ENCODE peak calls at places on chromosomes 4 and X, in seven cellular contexts. L, G, Y, T, N, Q and I are unnamed samples.

GRCh38 chrX:10098235-10098819 is 58.4 kb upstream of the CLCN4 start:
- DNase-seq in L (no peak), G (no peak), Y (peak), T (no peak), N (no peak), Q (no peak), I (no peak)

GRCh38 chr4:129908117-129908516 is 812.2 kb downstream of the C4orf33 start:
- DNase-seq in L (no peak), G (no peak), Y (no peak), T (no peak), N (no peak), Q (no peak), I (no peak)

GRCh38 chr4:40471923-40472322 is 136.8 kb downstream of the CHRNA9 start:
- DNase-seq in L (no peak), G (peak), Y (no peak), T (no peak), N (no peak), Q (no peak), I (peak)

GRCh38 chr4:25174674-25175073 is 14.4 kb upstream of the SEPSECS start:
- DNase-seq in L (no peak), G (peak), Y (no peak), T (no peak), N (peak), Q (peak), I (peak)

GRCh38 chr4:142818009-142818408 is 28.1 kb downstream of the INPP4B start:
- DNase-seq in L (no peak), G (peak), Y (no peak), T (no peak), N (peak), Q (peak), I (peak)

GRCh38 chr4:151242305-151242704 is 34.7 kb upstream of the PRSS48 start:
- DNase-seq in L (no peak), G (no peak), Y (no peak), T (no peak), N (no peak), Q (no peak), I (no peak)

GRCh38 chrX:120457766-120458180 is 11.3 kb downstream of the LAMP2 start:
- DNase-seq in L (no peak), G (peak), Y (no peak), T (no peak), N (peak), Q (peak), I (peak)

GRCh38 chrX:110806145-110806544 is 10.5 kb upstream of the CHRDL1 start:
- DNase-seq in L (no peak), G (no peak), Y (no peak), T (peak), N (peak), Q (peak), I (no peak)

GRCh38 chr4:123418486-123418931 is 21.9 kb downstream of the SPRY1 start:
- DNase-seq in L (no peak), G (peak), Y (no peak), T (peak), N (peak), Q (peak), I (peak)

GRCh38 chrX:54093159-54093558 is 48.9 kb upstream of the PHF8 start:
- DNase-seq in L (no peak), G (no peak), Y (no peak), T (no peak), N (no peak), Q (no peak), I (no peak)

GRCh38 chrX:40167240-40168182 is 69.8 kb upstream of the BCOR start:
- DNase-seq in L (no peak), G (no peak), Y (peak), T (no peak), N (no peak), Q (no peak), I (no peak)

GRCh38 chr4:153521995-153522799 is 56.0 kb downstream of the TMEM131L start:
- DNase-seq in L (no peak), G (no peak), Y (peak), T (no peak), N (no peak), Q (no peak), I (no peak)

GRCh38 chrX:134186362-134187121 is 50.4 kb upstream of the CCDC160 start:
- DNase-seq in L (no peak), G (no peak), Y (peak), T (no peak), N (peak), Q (no peak), I (peak)

GRCh38 chrX:118347131-118347530 is 1.2 kb downstream of the WDR44 start:
- DNase-seq in L (no peak), G (peak), Y (no peak), T (no peak), N (peak), Q (no peak), I (peak)

GRCh38 chr4:81498046-81498445 is 26.3 kb upstream of the RASGEF1B start:
- DNase-seq in L (no peak), G (no peak), Y (no peak), T (no peak), N (no peak), Q (no peak), I (no peak)

GRCh38 chrX:139738581-139738980 is 30.6 kb upstream of the MCF2 start:
- DNase-seq in L (no peak), G (peak), Y (no peak), T (no peak), N (peak), Q (no peak), I (peak)

GRCh38 chrX:109261279-109261678 is 220.6 kb downstream of the GUCY2F start:
- DNase-seq in L (no peak), G (no peak), Y (no peak), T (no peak), N (no peak), Q (no peak), I (no peak)

GRCh38 chrX:50813843-50814661 is at the start of gene SHROOM4:
- DNase-seq in L (no peak), G (no peak), Y (no peak), T (peak), N (peak), Q (peak), I (no peak)